ENCODE peak calls at places on chromosome 7, in ten cellular contexts. M is breast epithelium, V is pancreas, R is ovary, B is astrocyte, K is ascending aorta, C is fibroblast of lung, X is adrenal gland, G is heart right ventricle, H is tibial artery. J is an unnamed sample. For H3K27me3, the result is how much of the 10 kb centered on the place peaks cover.

GRCh38 chr7:75963383-75963995 is 30.9 kb downstream of the TMEM120A start:
- DNase-seq in M (no peak), V (no peak), R (no peak), B (no peak), K (no peak), C (no peak), X (no peak), G (peak), H (no peak), J (peak)

GRCh38 chr7:101218236-101219130 is 518 bp downstream of the ZNHIT1 start:
- DNase-seq in M (no peak), V (no peak), R (no peak), B (no peak), K (no peak), C (no peak), X (no peak), G (no peak), H (no peak), J (no peak)

GRCh38 chr7:50608196-50608906 is 43.1 kb upstream of the DDC start:
- DNase-seq in M (no peak), V (no peak), R (no peak), B (no peak), K (no peak), C (no peak), X (no peak), G (no peak), H (no peak), J (no peak)

GRCh38 chr7:130741336-130741995 is 7.5 kb upstream of the KLF14 start:
- DNase-seq in M (no peak), V (no peak), R (no peak), B (no peak), K (no peak), C (no peak), X (no peak), G (no peak), H (no peak), J (no peak)

GRCh38 chr7:105353752-105354328 is 34.9 kb downstream of the SRPK2 start:
- DNase-seq in M (no peak), V (no peak), R (no peak), B (peak), K (no peak), C (peak), X (peak), G (peak), H (peak), J (no peak)

GRCh38 chr7:104775581-104775980 is 238.4 kb upstream of the KMT2E start:
- DNase-seq in M (no peak), V (no peak), R (no peak), B (no peak), K (no peak), C (no peak), X (no peak), G (no peak), H (no peak), J (no peak)

GRCh38 chr7:148884299-148885022 is 370 bp upstream of the EZH2 start:
- DNase-seq in M (peak), V (peak), R (peak), B (peak), K (peak), C (peak), X (peak), G (peak), H (peak), J (peak)

GRCh38 chr7:123635551-123636359 is 19.9 kb upstream of the LMOD2 start:
- DNase-seq in M (no peak), V (no peak), R (no peak), B (peak), K (no peak), C (peak), X (peak), G (no peak), H (no peak), J (peak)

GRCh38 chr7:36985866-36986402 is 261.6 kb upstream of the AOAH start:
- DNase-seq in M (no peak), V (no peak), R (no peak), B (no peak), K (no peak), C (peak), X (no peak), G (no peak), H (no peak), J (no peak)

GRCh38 chr7:142612264-142612881 is 136.9 kb upstream of the PRSS1 start:
- DNase-seq in M (no peak), V (no peak), R (no peak), B (peak), K (no peak), C (peak), X (peak), G (no peak), H (no peak), J (peak)

GRCh38 chr7:101804642-101805401 is 12.6 kb upstream of the CUX1 start:
- DNase-seq in M (no peak), V (no peak), R (no peak), B (peak), K (no peak), C (peak), X (no peak), G (no peak), H (no peak), J (no peak)

GRCh38 chr7:153886121-153886505 is 166.1 kb upstream of the DPP6 start:
- DNase-seq in M (no peak), V (no peak), R (no peak), B (no peak), K (no peak), C (no peak), X (no peak), G (no peak), H (no peak), J (no peak)

GRCh38 chr7:24942226-24942625 is 37.8 kb downstream of the OSBPL3 start:
- DNase-seq in M (no peak), V (no peak), R (no peak), B (no peak), K (no peak), C (no peak), X (no peak), G (no peak), H (no peak), J (no peak)

GRCh38 chr7:70040971-70041766 is 442.9 kb downstream of the AUTS2 start:
- DNase-seq in M (no peak), V (no peak), R (no peak), B (no peak), K (no peak), C (peak), X (no peak), G (no peak), H (no peak), J (peak)

GRCh38 chr7:70712942-70713341 is 419.0 kb upstream of the GALNT17 start:
- DNase-seq in M (peak), V (no peak), R (no peak), B (no peak), K (no peak), C (no peak), X (no peak), G (no peak), H (no peak), J (no peak)

GRCh38 chr7:129343099-129343700 is 91.0 kb upstream of the STRIP2 start:
- DNase-seq in M (no peak), V (no peak), R (no peak), B (peak), K (no peak), C (peak), X (peak), G (no peak), H (no peak), J (peak)

GRCh38 chr7:149561072-149561471 is 63.5 kb upstream of the ZNF746 start:
- DNase-seq in M (no peak), V (no peak), R (no peak), B (peak), K (no peak), C (peak), X (no peak), G (no peak), H (no peak), J (no peak)

DNA sequence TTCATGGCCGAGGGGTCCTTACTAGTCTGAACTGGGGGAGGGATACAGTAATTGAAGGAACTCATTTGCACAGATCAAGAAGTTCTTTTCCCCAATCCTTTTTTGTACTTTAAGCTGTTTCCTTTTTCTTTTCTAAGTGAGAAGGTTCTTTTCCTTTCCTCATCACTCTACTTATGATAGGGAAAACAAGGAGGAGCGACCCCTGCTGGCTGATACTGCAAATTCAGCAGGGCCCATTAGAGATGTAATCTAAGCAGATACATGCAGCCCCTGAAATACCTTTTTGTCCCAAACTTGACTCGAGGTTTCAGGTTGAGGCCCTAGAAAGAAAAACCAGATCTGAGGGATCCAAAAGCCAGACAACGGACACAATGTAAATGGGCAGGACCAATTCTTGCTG is 305.5 kb downstream of the DNAJB9 start:
- DNase-seq in M (no peak), V (no peak), R (no peak), B (no peak), K (no peak), C (peak), X (peak), G (no peak), H (no peak), J (peak)
- TF ChIP-seq CTCF in M (no peak), V (no peak), R (no peak), B (peak), K (no peak), C (no peak), X (no peak), G (no peak), H (no peak), J (peak)

GRCh38 chr7:27132214-27132613 is 1.7 kb upstream of the HOXA4 start:
- DNase-seq in M (no peak), V (no peak), R (no peak), B (peak), K (no peak), C (no peak), X (no peak), G (no peak), H (no peak), J (no peak)
- H3K27me3 ChIP-seq in M (under half), V (under half), R (under half), B (half or more), K (under half), C (under half), X (under half), G (half or more), H (under half), J (half or more)

DNA sequence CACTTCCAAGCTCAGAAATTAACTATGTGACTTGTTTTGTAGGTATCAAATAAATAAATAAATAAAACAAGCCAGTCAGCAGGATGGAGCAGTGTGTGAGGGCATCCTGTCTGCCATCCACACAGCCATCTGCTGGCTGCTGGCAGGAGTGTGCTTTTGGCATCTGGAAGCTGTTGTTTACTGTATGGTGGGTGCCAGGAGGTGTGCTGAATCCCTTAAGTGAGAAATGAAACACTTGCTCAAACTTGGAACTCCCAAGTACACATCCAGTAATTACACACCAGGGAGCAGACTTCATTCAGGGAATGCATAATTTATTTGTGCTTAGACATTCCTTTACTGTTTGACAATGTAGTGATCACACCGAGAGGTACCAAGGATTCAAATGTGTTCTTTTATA is 16.9 kb upstream of the TAX1BP1 start:
- DNase-seq in M (peak), V (peak), R (no peak), B (no peak), K (no peak), C (peak), X (no peak), G (no peak), H (no peak), J (no peak)
- TF ChIP-seq CTCF in M (no peak), V (no peak), R (no peak), B (no peak), K (no peak), C (no peak), X (no peak), G (peak), H (no peak), J (no peak)

GRCh38 chr7:1526271-1526754 is 4.2 kb upstream of the MAFK start:
- DNase-seq in M (no peak), V (no peak), R (no peak), B (no peak), K (no peak), C (no peak), X (no peak), G (no peak), H (no peak), J (no peak)
- H3K27me3 ChIP-seq in M (under half), V (under half), R (under half), B (under half), K (under half), C (under half), X (under half), G (under half), H (under half), J (under half)

DNA sequence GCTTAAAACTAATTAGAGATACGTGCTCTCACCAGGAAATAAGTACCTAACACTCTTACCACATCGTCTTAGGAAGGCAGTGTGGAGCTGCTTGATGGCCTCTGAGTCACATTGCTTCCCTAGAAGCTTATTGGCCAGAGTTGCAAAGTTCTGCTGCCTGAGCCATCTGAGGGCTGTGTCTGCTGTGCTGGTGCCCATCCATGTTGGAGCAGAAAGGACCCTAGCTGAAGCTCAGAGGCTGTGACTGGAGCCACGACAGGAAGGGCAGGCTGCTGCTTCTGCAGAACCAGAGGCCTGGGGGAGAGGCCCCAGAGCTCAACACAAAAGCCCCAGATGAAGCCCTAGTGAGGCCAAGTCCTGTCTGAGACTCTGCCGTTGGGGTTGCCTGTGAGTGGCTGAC is 64.8 kb upstream of the IGFBP3 start:
- DNase-seq in M (no peak), V (no peak), R (no peak), B (peak), K (no peak), C (peak), X (no peak), G (no peak), H (no peak), J (peak)
- TF ChIP-seq CTCF in M (no peak), V (no peak), R (no peak), B (no peak), K (no peak), C (no peak), X (no peak), G (no peak), H (no peak), J (no peak)

GRCh38 chr7:44251851-44252250 is 51.1 kb downstream of the YKT6 start:
- DNase-seq in M (no peak), V (no peak), R (no peak), B (no peak), K (no peak), C (no peak), X (no peak), G (no peak), H (no peak), J (no peak)
- H3K27me3 ChIP-seq in M (under half), V (under half), R (under half), B (under half), K (under half), C (under half), X (under half), G (under half), H (under half), J (under half)